ENCODE peak calls at places on chromosome 16, in ten cellular contexts. A is AG10803, J is fibroblast of lung, D is stomach, B is epithelial cell of esophagus, Q is psoas muscle, T is fibroblast of pulmonary artery, C is heart right ventricle, I is astrocyte of the cerebellum, W is upper lobe of right lung. U is an unnamed sample.
A peak's percentile ranks its signal among the peaks of the same experiment; 100 is the strongest.

GRCh38 chr16:84700518-84701277 is 898 bp downstream of the USP10 start:
- DNase-seq in A (no peak), J (peak; percentile 24), D (no peak), B (peak; percentile 38), Q (no peak), T (peak; percentile 30), C (no peak), I (no peak), W (no peak), U (peak; percentile 34)

GRCh38 chr16:53022374-53022773 is 30.3 kb downstream of the CHD9NB start:
- DNase-seq in A (peak; percentile 49), J (peak; percentile 30), D (peak; percentile 39), B (peak; percentile 61), Q (no peak), T (peak; percentile 70), C (no peak), I (peak; percentile 27), W (no peak), U (no peak)

GRCh38 chr16:49189286-49189685 is 92.4 kb downstream of the CBLN1 start:
- DNase-seq in A (no peak), J (no peak), D (no peak), B (peak; percentile 42), Q (no peak), T (no peak), C (no peak), I (no peak), W (no peak), U (no peak)

GRCh38 chr16:67803894-67804293 is 2.5 kb downstream of the RANBP10 start:
- DNase-seq in A (no peak), J (no peak), D (no peak), B (no peak), Q (no peak), T (no peak), C (no peak), I (no peak), W (no peak), U (no peak)

GRCh38 chr16:15650019-15650697 is at the start of gene NDE1:
- DNase-seq in A (peak; percentile 83), J (peak; percentile 85), D (peak; percentile 94), B (peak; percentile 93), Q (peak; percentile 93), T (peak; percentile 88), C (peak; percentile 94), I (peak; percentile 68), W (peak; percentile 96), U (no peak)

GRCh38 chr16:78744796-78745464 is 645.5 kb downstream of the WWOX start:
- DNase-seq in A (no peak), J (no peak), D (no peak), B (peak; percentile 9), Q (no peak), T (no peak), C (no peak), I (no peak), W (no peak), U (no peak)

GRCh38 chr16:85927938-85928337 is 29.0 kb downstream of the IRF8 start:
- DNase-seq in A (no peak), J (no peak), D (no peak), B (no peak), Q (no peak), T (no peak), C (no peak), I (no peak), W (no peak), U (no peak)

GRCh38 chr16:77786448-77786847 is 1.9 kb upstream of the VAT1L start:
- DNase-seq in A (no peak), J (no peak), D (no peak), B (no peak), Q (no peak), T (no peak), C (no peak), I (no peak), W (no peak), U (no peak)

GRCh38 chr16:65788434-65789147 is 577.9 kb upstream of the CDH5 start:
- DNase-seq in A (no peak), J (no peak), D (no peak), B (no peak), Q (no peak), T (no peak), C (no peak), I (no peak), W (no peak), U (no peak)

GRCh38 chr16:65789546-65789945 is 576.9 kb upstream of the CDH5 start:
- DNase-seq in A (no peak), J (no peak), D (no peak), B (no peak), Q (no peak), T (no peak), C (no peak), I (no peak), W (no peak), U (no peak)

GRCh38 chr16:65786916-65787315 is 579.6 kb upstream of the CDH5 start:
- DNase-seq in A (peak; percentile 54), J (peak; percentile 15), D (no peak), B (no peak), Q (peak; percentile 33), T (no peak), C (no peak), I (no peak), W (no peak), U (no peak)

GRCh38 chr16:65790768-65791167 is 575.7 kb upstream of the CDH5 start:
- DNase-seq in A (no peak), J (no peak), D (no peak), B (no peak), Q (no peak), T (no peak), C (no peak), I (no peak), W (no peak), U (no peak)

DNA sequence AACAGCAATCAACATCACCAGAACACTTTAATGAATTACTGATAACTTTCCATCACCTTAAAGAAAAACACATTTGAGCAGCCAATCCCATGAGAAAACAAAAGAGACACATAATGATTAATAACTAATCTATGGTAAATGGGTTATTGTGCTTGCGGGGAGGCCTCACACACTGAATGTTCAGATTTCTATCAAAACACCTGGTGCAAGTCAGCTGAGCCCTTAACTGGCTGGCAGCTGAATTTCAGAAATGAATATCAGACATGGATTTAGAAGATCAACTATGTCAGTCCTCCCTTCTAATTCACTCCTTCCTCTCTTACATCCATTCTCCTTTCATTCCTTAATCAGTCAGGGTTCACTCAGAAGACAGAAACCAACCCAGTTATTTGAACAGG is 577.3 kb upstream of the CDH5 start:
- DNase-seq in A (no peak), J (no peak), D (no peak), B (no peak), Q (no peak), T (no peak), C (no peak), I (no peak), W (no peak), U (no peak)
- H3K4me3 ChIP-seq in A (no peak overlapping the region), J (no peak overlapping the region), D (no peak overlapping the region), B (no peak overlapping the region), Q (no peak overlapping the region), T (no peak overlapping the region), C (no peak overlapping the region), I (no peak overlapping the region), W (no peak overlapping the region), U (no peak overlapping the region)

DNA sequence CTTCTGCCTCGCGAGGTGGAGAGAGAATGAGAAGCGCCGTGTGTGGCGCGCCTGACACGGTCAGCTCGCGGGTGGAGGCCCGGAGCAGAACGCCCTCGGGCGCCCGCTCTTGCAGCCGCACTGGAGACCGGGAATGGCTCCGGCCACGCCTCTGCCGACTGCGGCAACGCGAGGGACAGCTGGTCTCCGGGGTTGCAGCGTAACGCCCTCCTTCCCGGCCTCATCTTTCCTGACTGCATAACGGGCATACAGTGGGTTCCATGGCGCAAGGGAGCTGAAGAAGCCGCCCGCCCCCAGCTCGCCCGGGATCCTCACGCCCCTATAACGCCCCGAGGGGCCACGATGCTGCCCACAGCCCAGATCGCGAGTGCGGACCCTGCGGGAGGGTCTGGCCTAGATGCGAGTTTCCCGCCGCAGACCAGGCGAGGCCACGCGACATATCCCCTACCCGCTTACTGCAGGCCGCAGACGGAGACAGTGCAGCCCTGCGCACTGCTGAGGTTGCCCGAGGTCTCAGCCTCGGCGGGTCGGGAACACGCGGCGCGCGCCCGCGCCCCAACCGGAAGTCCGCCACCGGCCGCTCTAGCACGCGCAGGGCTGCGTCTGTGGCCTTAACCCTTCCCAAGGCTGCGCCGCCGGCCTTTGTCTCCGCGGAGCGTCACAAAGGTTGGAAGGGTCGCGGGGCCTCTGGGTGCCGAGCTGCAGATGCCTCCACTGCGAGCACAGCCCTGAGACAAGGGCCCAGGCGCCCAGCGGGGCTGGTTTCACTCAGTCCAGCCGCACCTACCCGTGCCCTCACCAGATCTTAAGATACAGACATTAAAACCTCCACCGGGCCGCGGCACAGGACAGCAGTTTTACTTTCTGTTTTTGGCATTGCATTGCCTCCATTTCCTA is 18.8 kb downstream of the BCL7C start:
- DNase-seq in A (peak; percentile 88), J (peak; percentile 90), D (peak; percentile 93), B (peak; percentile 90), Q (peak; percentile 93), T (peak; percentile 92), C (peak; percentile 93), I (peak; percentile 56), W (peak; percentile 97), U (peak; percentile 72)
- TF ChIP-seq CTCF in A (no peak), J (no peak), D (no peak), B (no peak), Q (no peak), T (no peak), C (no peak), I (no peak), W (no peak), U (no peak)

GRCh38 chr16:56561126-56561525 is 3.7 kb upstream of the MT4 start:
- DNase-seq in A (no peak), J (no peak), D (no peak), B (no peak), Q (no peak), T (no peak), C (no peak), I (no peak), W (no peak), U (no peak)

GRCh38 chr16:56560447-56560846 is 4.4 kb upstream of the MT4 start:
- DNase-seq in A (no peak), J (no peak), D (no peak), B (no peak), Q (no peak), T (no peak), C (no peak), I (no peak), W (no peak), U (no peak)

GRCh38 chr16:56554441-56554840 is 10.4 kb upstream of the MT4 start:
- DNase-seq in A (no peak), J (no peak), D (no peak), B (no peak), Q (no peak), T (no peak), C (no peak), I (no peak), W (peak; percentile 55), U (no peak)

GRCh38 chr16:56559109-56559508 is 5.8 kb upstream of the MT4 start:
- DNase-seq in A (no peak), J (no peak), D (no peak), B (no peak), Q (no peak), T (no peak), C (no peak), I (no peak), W (no peak), U (no peak)

GRCh38 chr16:56558024-56558747 is 6.7 kb upstream of the MT4 start:
- DNase-seq in A (peak; percentile 65), J (peak; percentile 80), D (no peak), B (peak; percentile 95), Q (peak; percentile 30), T (peak; percentile 29), C (no peak), I (peak; percentile 46), W (peak; percentile 23), U (no peak)
- H3K4me3 ChIP-seq in A (no peak overlapping the region), J (no peak overlapping the region), D (no peak overlapping the region), B (no peak overlapping the region), Q (no peak overlapping the region), T (no peak overlapping the region), C (no peak overlapping the region), I (no peak overlapping the region), W (no peak overlapping the region), U (no peak overlapping the region)

DNA sequence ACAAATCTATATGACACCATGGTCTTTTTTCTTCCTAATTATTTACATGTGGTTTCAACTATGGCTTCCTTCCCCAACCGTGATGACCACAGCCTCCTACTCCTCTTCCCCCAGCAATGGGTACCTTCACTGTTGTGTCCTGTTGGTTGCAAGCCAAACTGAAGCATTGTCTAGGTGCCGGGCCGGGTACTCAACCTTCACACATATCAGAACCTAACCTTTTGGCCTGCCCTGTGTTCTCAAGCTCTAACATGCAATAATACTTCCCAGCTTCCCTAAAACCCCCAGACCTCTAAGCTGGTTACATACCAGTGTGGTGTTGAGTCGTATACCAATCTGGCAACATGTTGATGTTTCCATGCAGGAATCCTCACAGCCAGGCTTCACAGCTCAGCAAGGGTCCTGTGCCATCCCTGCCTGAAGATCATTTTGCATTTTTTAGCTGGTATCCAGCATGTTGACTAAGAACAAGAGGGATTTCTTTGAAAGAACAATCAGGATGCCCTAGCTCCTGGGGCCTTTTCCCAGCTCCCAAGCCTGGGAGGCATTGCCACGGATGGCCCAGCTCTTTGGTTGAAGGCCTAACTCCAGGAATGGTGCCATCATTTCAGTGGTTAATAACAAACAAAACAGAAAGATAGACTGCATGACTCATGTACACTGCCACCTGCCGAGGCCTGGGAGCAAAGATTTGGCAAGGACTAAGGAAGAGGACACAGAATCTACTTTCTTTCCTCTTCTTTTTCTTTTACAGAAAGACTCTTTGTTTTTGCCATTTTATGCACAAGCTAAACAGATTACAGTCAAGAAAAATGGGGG is 373.7 kb upstream of the SALL1 start:
- DNase-seq in A (peak; percentile 82), J (peak; percentile 80), D (no peak), B (peak; percentile 51), Q (no peak), T (peak; percentile 49), C (no peak), I (peak; percentile 86), W (no peak), U (no peak)
- TF ChIP-seq CTCF in A (peak; percentile 28), J (no peak), D (no peak), B (peak; percentile 37), Q (no peak), T (no peak), C (no peak), I (peak; percentile 27), W (no peak), U (no peak)